ENCODE peak calls at places on chromosomes 12 and 14, in nine cellular contexts. E, U, P, Y, X, A, J, F and T are unnamed samples.
A peak's percentile ranks its signal among the peaks of the same experiment; 100 is the strongest.

GRCh38 chr12:103725398-103725797 is 115.6 kb downstream of the NT5DC3 start:
- DNase-seq in A (no peak), Y (no peak), J (no peak), F (no peak), E (no peak), P (no peak), X (no peak), U (no peak), T (no peak)

GRCh38 chr14:67446371-67447032 is 34.5 kb upstream of the PLEK2 start:
- DNase-seq in P (no peak), X (peak; percentile 21), A (no peak), E (no peak), F (no peak), J (no peak), Y (no peak), U (no peak), T (no peak)

GRCh38 chr12:132171293-132171967 is 27.2 kb downstream of the NOC4L start:
- DNase-seq in X (no peak), E (no peak), U (no peak), Y (no peak), J (no peak), A (no peak), P (peak; percentile 69), F (peak; percentile 23), T (peak; percentile 56)

GRCh38 chr14:89428556-89429196 is 11.6 kb upstream of the FOXN3 start:
- DNase-seq in F (no peak), P (no peak), X (no peak), A (no peak), U (peak; percentile 61), E (no peak), Y (no peak), J (peak; percentile 31), T (peak; percentile 60)

GRCh38 chr12:128009108-128009507 is 257.9 kb upstream of the TMEM132C start:
- DNase-seq in A (no peak), E (no peak), U (no peak), P (no peak), Y (no peak), J (no peak), X (no peak), F (no peak), T (no peak)

GRCh38 chr12:99985129-99985570 is 414 bp upstream of the ANKS1B start:
- DNase-seq in Y (peak; percentile 10), P (no peak), F (no peak), J (peak; percentile 9), A (no peak), U (no peak), E (no peak), X (no peak), T (no peak)

GRCh38 chr14:51328089-51328941 is 88.3 kb downstream of the TMX1 start:
- DNase-seq in F (no peak), A (no peak), E (no peak), U (peak; percentile 70), J (peak; percentile 58), X (no peak), Y (peak; percentile 39), P (no peak), T (no peak)

GRCh38 chr12:75720807-75721206 is 209.4 kb upstream of the KRR1 start:
- DNase-seq in X (no peak), E (no peak), A (no peak), U (no peak), F (no peak), P (no peak), J (no peak), Y (no peak), T (no peak)

GRCh38 chr12:77377116-77377515 is 311.7 kb upstream of the E2F7 start:
- DNase-seq in U (peak; percentile 89), X (no peak), P (no peak), A (no peak), J (peak; percentile 66), Y (peak; percentile 75), E (no peak), F (no peak), T (no peak)

GRCh38 chr12:77372469-77372868 is 307.1 kb upstream of the E2F7 start:
- DNase-seq in X (no peak), F (no peak), A (no peak), Y (no peak), P (no peak), J (no peak), U (no peak), E (no peak), T (no peak)

GRCh38 chr12:77372026-77372425 is 306.7 kb upstream of the E2F7 start:
- DNase-seq in P (no peak), F (no peak), Y (peak; percentile 38), J (no peak), E (no peak), X (no peak), U (peak; percentile 1), A (no peak), T (no peak)

GRCh38 chr12:77377622-77378021 is 312.3 kb upstream of the E2F7 start:
- DNase-seq in F (no peak), U (no peak), E (no peak), P (no peak), Y (no peak), X (no peak), A (no peak), J (no peak), T (no peak)

GRCh38 chr12:77374687-77375086 is 309.3 kb upstream of the E2F7 start:
- DNase-seq in X (no peak), F (no peak), Y (no peak), A (no peak), U (no peak), P (no peak), J (no peak), E (no peak), T (no peak)
- H3K4me3 ChIP-seq in X (no peak overlapping the region), F (no peak overlapping the region), Y (no peak overlapping the region), A (no peak overlapping the region), U (no peak overlapping the region), P (no peak overlapping the region), J (no peak overlapping the region), E (no peak overlapping the region), T (no peak overlapping the region)

GRCh38 chr14:52473557-52473956 is 78.7 kb downstream of the TXNDC16 start:
- DNase-seq in Y (no peak), X (peak; percentile 29), U (peak; percentile 57), F (no peak), P (no peak), E (no peak), J (peak; percentile 71), A (no peak), T (no peak)
- TF ChIP-seq CTCF in Y (peak; percentile 18), X (peak; percentile 46), U (peak; percentile 45), F (peak; percentile 45), P (peak; percentile 41), E (no peak), J (no peak), A (peak; percentile 67), T (peak; percentile 44)

GRCh38 chr14:92449404-92449975 is 64.1 kb upstream of the RIN3 start:
- DNase-seq in E (peak; percentile 71), P (no peak), F (no peak), Y (no peak), X (no peak), U (no peak), A (no peak), J (no peak), T (no peak)
- H3K4me3 ChIP-seq in E (no peak overlapping the region), P (no peak overlapping the region), F (no peak overlapping the region), Y (no peak overlapping the region), X (no peak overlapping the region), U (no peak overlapping the region), A (no peak overlapping the region), J (no peak overlapping the region), T (no peak overlapping the region)

GRCh38 chr12:42481368-42481767 is 108.2 kb downstream of the PRICKLE1 start:
- DNase-seq in E (no peak), X (no peak), F (no peak), A (no peak), Y (no peak), P (no peak), U (no peak), J (no peak), T (no peak)
- TF ChIP-seq CTCF in E (no peak), X (no peak), F (no peak), A (no peak), Y (no peak), P (no peak), U (no peak), J (no peak), T (no peak)

GRCh38 chr12:95037906-95038305 is 34.4 kb upstream of the NDUFA12 start:
- DNase-seq in J (no peak), P (no peak), U (no peak), E (no peak), A (no peak), F (no peak), Y (no peak), X (no peak), T (no peak)
- H3K4me3 ChIP-seq in J (no peak overlapping the region), P (no peak overlapping the region), U (no peak overlapping the region), E (no peak overlapping the region), A (no peak overlapping the region), F (no peak overlapping the region), Y (no peak overlapping the region), X (no peak overlapping the region), T (no peak overlapping the region)

DNA sequence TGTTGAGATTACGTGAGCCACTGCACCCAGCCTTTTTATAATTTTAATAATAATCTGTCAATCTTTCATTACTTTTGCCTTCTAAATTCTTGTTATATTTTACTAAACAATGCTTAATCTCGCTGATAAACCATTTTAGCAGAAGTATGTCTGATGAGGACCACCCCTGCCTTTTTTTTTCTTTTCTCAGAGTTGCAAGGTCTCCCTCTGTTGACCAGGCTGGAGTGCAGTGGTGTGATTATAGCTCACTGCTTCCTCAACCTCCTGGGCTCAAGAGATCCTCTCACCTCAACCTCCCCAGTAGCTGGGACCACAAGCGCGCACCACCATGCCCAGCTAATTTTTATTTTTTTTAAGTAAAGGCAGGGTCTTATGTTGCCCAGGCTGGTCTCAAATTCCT is 118.6 kb upstream of the DNM1L start:
- DNase-seq in P (no peak), Y (no peak), E (no peak), U (no peak), J (no peak), X (no peak), A (no peak), F (no peak), T (no peak)
- TF ChIP-seq CTCF in P (no peak), Y (no peak), E (no peak), U (no peak), J (no peak), X (no peak), A (no peak), F (no peak), T (no peak)

DNA sequence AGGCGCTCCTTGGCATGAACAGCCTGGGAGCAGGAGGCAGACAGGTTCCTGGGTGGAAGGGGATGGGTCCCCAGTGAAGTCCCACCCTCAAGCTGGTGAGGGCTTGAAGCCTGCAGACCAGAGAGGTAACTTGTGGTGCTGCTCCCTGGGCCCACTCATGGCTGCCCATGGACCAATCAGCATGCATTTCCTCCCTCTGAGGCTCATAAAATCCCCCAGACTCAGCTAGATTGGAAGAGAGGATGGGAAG is 50.2 kb downstream of the A2M start:
- DNase-seq in X (no peak), A (no peak), F (no peak), E (no peak), P (no peak), Y (no peak), U (no peak), J (no peak), T (no peak)
- H3K4me3 ChIP-seq in X (no peak overlapping the region), A (peak overlapping the region; percentile 56), F (peak overlapping the region; percentile 93), E (no peak overlapping the region), P (peak overlapping the region; percentile 85), Y (peak overlapping the region; percentile 69), U (no peak overlapping the region), J (no peak overlapping the region), T (peak overlapping the region; percentile 90)

GRCh38 chr14:21894003-21894897 is 220.6 kb upstream of the OR4E1 start:
- DNase-seq in Y (no peak), U (no peak), F (no peak), A (no peak), X (peak; percentile 41), P (no peak), J (no peak), E (no peak), T (no peak)
- TF ChIP-seq CTCF in Y (no peak), U (no peak), F (peak; percentile 9), A (no peak), X (peak; percentile 73), P (no peak), J (no peak), E (no peak), T (peak; percentile 43)